ENCODE peak calls at places on chromosomes 5 and 9, in six cellular contexts. L is NAMALWA, X is ascending aorta, V is NCI-H774, H is choroid plexus epithelial cell, B is C1 segment of cervical spinal cord. D is an unnamed sample.

GRCh38 chr5:136114406-136115132 is 18.1 kb upstream of the SMAD5 start:
- DNase-seq in L (no peak), X (no peak), V (no peak), H (no peak), B (no peak), D (no peak)

GRCh38 chr9:124291801-124292396 is 34.1 kb downstream of the NEK6 start:
- DNase-seq in L (peak; percentile 23), X (no peak), V (no peak), H (peak; percentile 15), B (peak; percentile 22), D (no peak)

GRCh38 chr5:141100243-141100805 is at the start of gene PCDHB3:
- DNase-seq in L (peak; percentile 78), X (no peak), V (no peak), H (peak; percentile 2), B (no peak), D (peak; percentile 3)

GRCh38 chr9:6367128-6367741 is 39.1 kb downstream of the TPD52L3 start:
- DNase-seq in L (no peak), X (no peak), V (no peak), H (peak; percentile 11), B (no peak), D (peak; percentile 20)

GRCh38 chr5:85651744-85652143 is 966.0 kb upstream of the COX7C start:
- DNase-seq in L (no peak), X (no peak), V (no peak), H (no peak), B (no peak), D (no peak)

GRCh38 chr9:136327313-136327971 is at the start of gene GPSM1:
- DNase-seq in L (no peak), X (no peak), V (peak; percentile 44), H (peak; percentile 69), B (no peak), D (no peak)

GRCh38 chr9:106934424-106934823 is 71.5 kb downstream of the ZNF462 start:
- DNase-seq in L (no peak), X (no peak), V (no peak), H (no peak), B (no peak), D (no peak)

GRCh38 chr9:127197186-127197860 is 67.3 kb upstream of the GARNL3 start:
- DNase-seq in L (no peak), X (no peak), V (no peak), H (no peak), B (no peak), D (no peak)

GRCh38 chr9:113056191-113057106 is at the start of gene ZFP37:
- DNase-seq in L (no peak), X (peak; percentile 77), V (peak; percentile 93), H (peak; percentile 98), B (peak; percentile 87), D (peak; percentile 87)

GRCh38 chr5:114473541-114473940 is 111.7 kb downstream of the KCNN2 start:
- DNase-seq in L (no peak), X (no peak), V (no peak), H (no peak), B (no peak), D (no peak)

GRCh38 chr9:118459832-118460425 is 755.7 kb downstream of the TLR4 start:
- DNase-seq in L (no peak), X (no peak), V (no peak), H (no peak), B (no peak), D (no peak)

GRCh38 chr9:93184439-93185221 is 691 bp downstream of the WNK2 start:
- DNase-seq in L (no peak), X (no peak), V (no peak), H (no peak), B (no peak), D (no peak)

GRCh38 chr9:109705515-109705914 is 74.5 kb upstream of the PALM2AKAP2 start:
- DNase-seq in L (no peak), X (no peak), V (no peak), H (peak; percentile 52), B (no peak), D (peak; percentile 38)

GRCh38 chr9:127862075-127863011 is 7.9 kb upstream of the ENG start:
- DNase-seq in L (peak; percentile 36), X (peak; percentile 49), V (no peak), H (no peak), B (peak; percentile 26), D (no peak)

GRCh38 chr9:86713456-86713855 is 233.8 kb downstream of the GAS1 start:
- DNase-seq in L (no peak), X (no peak), V (no peak), H (peak; percentile 60), B (no peak), D (peak; percentile 86)

GRCh38 chr9:68913054-68913453 is 100.9 kb downstream of the PRKACG start:
- DNase-seq in L (no peak), X (no peak), V (no peak), H (no peak), B (no peak), D (no peak)

GRCh38 chr5:77367733-77368132 is 124.4 kb downstream of the WDR41 start:
- DNase-seq in L (no peak), X (peak; percentile 61), V (no peak), H (peak; percentile 53), B (no peak), D (peak; percentile 34)

GRCh38 chr9:136762915-136763648 is 1.2 kb downstream of the LCN15 start:
- DNase-seq in L (peak; percentile 76), X (no peak), V (no peak), H (peak; percentile 17), B (no peak), D (no peak)

GRCh38 chr5:5665225-5666075 is 243.0 kb downstream of the ICE1 start:
- DNase-seq in L (no peak), X (no peak), V (no peak), H (peak; percentile 23), B (no peak), D (peak; percentile 12)

GRCh38 chr5:173326501-173326960 is 1.7 kb downstream of the STC2 start:
- DNase-seq in L (peak; percentile 41), X (no peak), V (no peak), H (peak; percentile 78), B (no peak), D (peak; percentile 91)

GRCh38 chr5:72951850-72952468 is 3.9 kb upstream of the FCHO2 start:
- DNase-seq in L (peak; percentile 25), X (no peak), V (no peak), H (peak; percentile 75), B (no peak), D (peak; percentile 69)

GRCh38 chr5:36438765-36439501 is 137.2 kb upstream of the RANBP3L start:
- DNase-seq in L (no peak), X (no peak), V (no peak), H (no peak), B (peak; percentile 10), D (no peak)

GRCh38 chr5:138936225-138936967 is 61.3 kb upstream of the LRRTM2 start:
- DNase-seq in L (no peak), X (no peak), V (no peak), H (no peak), B (no peak), D (no peak)

GRCh38 chr5:109253262-109253661 is 156.5 kb downstream of the PJA2 start:
- DNase-seq in L (no peak), X (no peak), V (no peak), H (no peak), B (no peak), D (no peak)

GRCh38 chr9:121921444-121921843 is 171.7 kb downstream of the TTLL11 start:
- DNase-seq in L (peak; percentile 31), X (no peak), V (no peak), H (no peak), B (no peak), D (no peak)

GRCh38 chr5:134445841-134446818 is 34.4 kb upstream of the CDKN2AIPNL start:
- DNase-seq in L (peak; percentile 75), X (no peak), V (no peak), H (no peak), B (no peak), D (no peak)

GRCh38 chr5:138974227-138975063 is 99.3 kb upstream of the LRRTM2 start:
- DNase-seq in L (no peak), X (no peak), V (peak; percentile 43), H (peak; percentile 49), B (no peak), D (peak; percentile 77)

GRCh38 chr9:37942616-37943328 is 38.8 kb upstream of the SLC25A51 start:
- DNase-seq in L (no peak), X (no peak), V (no peak), H (no peak), B (no peak), D (no peak)

GRCh38 chr9:34254141-34254913 is 74.7 kb downstream of the KIF24 start:
- DNase-seq in L (no peak), X (no peak), V (no peak), H (peak; percentile 45), B (no peak), D (peak; percentile 75)

GRCh38 chr5:167993771-167994170 is 297.7 kb upstream of the WWC1 start:
- DNase-seq in L (no peak), X (no peak), V (no peak), H (no peak), B (no peak), D (no peak)

GRCh38 chr5:154308457-154309360 is 118.2 kb downstream of the GALNT10 start:
- DNase-seq in L (no peak), X (no peak), V (no peak), H (peak; percentile 53), B (no peak), D (peak; percentile 87)